ENCODE peak calls at places on chromosomes 1 and 21, in six cellular contexts. A, O, V, N, L and S are unnamed samples. For H3K4me1, the result is how much of the 10 kb centered on the place peaks cover.

GRCh38 chr1:225998560-225999226 is 450 bp downstream of the SDE2 start:
- DNase-seq in A (no peak), O (no peak), V (peak), N (no peak), L (no peak), S (no peak)

GRCh38 chr1:54225378-54225777 is 25.4 kb downstream of the MRPL37 start:
- DNase-seq in A (no peak), O (no peak), V (no peak), N (no peak), L (no peak), S (no peak)

GRCh38 chr1:33173091-33173490 is 8.8 kb downstream of the TRIM62 start:
- DNase-seq in A (no peak), O (no peak), V (no peak), N (no peak), L (no peak), S (no peak)

GRCh38 chr1:216902669-216903388 is 179.6 kb upstream of the ESRRG start:
- DNase-seq in A (no peak), O (no peak), V (peak), N (no peak), L (no peak), S (no peak)

GRCh38 chr1:77220687-77221463 is 1.6 kb upstream of the PIGK start:
- DNase-seq in A (no peak), O (no peak), V (peak), N (no peak), L (no peak), S (no peak)

GRCh38 chr1:231930257-231930947 is 303.8 kb downstream of the DISC1 start:
- DNase-seq in A (no peak), O (no peak), V (no peak), N (no peak), L (no peak), S (no peak)

GRCh38 chr1:68438310-68438709 is 11.4 kb downstream of the RPE65 start:
- DNase-seq in A (no peak), O (no peak), V (no peak), N (no peak), L (no peak), S (no peak)

GRCh38 chr21:38056481-38056880 is 140.2 kb upstream of the KCNJ6 start:
- DNase-seq in A (no peak), O (no peak), V (no peak), N (no peak), L (no peak), S (no peak)

GRCh38 chr1:45260244-45260643 is 53.8 kb upstream of the ZSWIM5 start:
- DNase-seq in A (no peak), O (no peak), V (no peak), N (no peak), L (no peak), S (no peak)

GRCh38 chr1:54376085-54377039 is 29.8 kb downstream of the SSBP3 start:
- DNase-seq in A (peak), O (peak), V (no peak), N (no peak), L (no peak), S (no peak)

GRCh38 chr1:85313888-85314696 is 37.7 kb upstream of the BCL10 start:
- DNase-seq in A (no peak), O (no peak), V (peak), N (no peak), L (no peak), S (no peak)

GRCh38 chr1:24098102-24098501 is 13.8 kb downstream of the MYOM3 start:
- DNase-seq in A (no peak), O (no peak), V (no peak), N (no peak), L (no peak), S (no peak)

GRCh38 chr1:25874209-25874608 is 1.3 kb downstream of the PAQR7 start:
- DNase-seq in A (no peak), O (no peak), V (no peak), N (no peak), L (no peak), S (no peak)

GRCh38 chr1:29878501-29878900 is 642.2 kb downstream of the PTPRU start:
- DNase-seq in A (no peak), O (no peak), V (no peak), N (no peak), L (no peak), S (no peak)

GRCh38 chr1:212749924-212750535 is 41.5 kb downstream of the NSL1 start:
- DNase-seq in A (peak), O (peak), V (peak), N (no peak), L (no peak), S (no peak)

GRCh38 chr1:19468397-19468956 is 16.9 kb downstream of the CAPZB start:
- DNase-seq in A (no peak), O (no peak), V (no peak), N (no peak), L (no peak), S (no peak)

GRCh38 chr1:47219001-47219400 is 13.0 kb downstream of the TAL1 start:
- DNase-seq in A (no peak), O (no peak), V (no peak), N (no peak), L (no peak), S (peak)

GRCh38 chr1:82894635-82895034 is 1093.9 kb downstream of the ADGRL2 start:
- DNase-seq in A (no peak), O (no peak), V (no peak), N (no peak), L (no peak), S (no peak)

GRCh38 chr1:88029142-88029541 is 654.9 kb upstream of the PKN2 start:
- DNase-seq in A (no peak), O (no peak), V (peak), N (no peak), L (no peak), S (no peak)

GRCh38 chr1:221449801-221450470 is 292.0 kb downstream of the DUSP10 start:
- DNase-seq in A (no peak), O (no peak), V (peak), N (no peak), L (no peak), S (no peak)

GRCh38 chr1:56416385-56416972 is 162.9 kb downstream of the PLPP3 start:
- DNase-seq in A (no peak), O (no peak), V (no peak), N (no peak), L (no peak), S (no peak)

GRCh38 chr1:201020040-201020591 is 3.4 kb downstream of the KIF21B start:
- DNase-seq in A (no peak), O (peak), V (no peak), N (no peak), L (no peak), S (no peak)

GRCh38 chr1:228297242-228297641 is 89.4 kb downstream of the OBSCN start:
- DNase-seq in A (no peak), O (no peak), V (no peak), N (no peak), L (no peak), S (no peak)

GRCh38 chr21:38807987-38808386 is 2.3 kb downstream of the ETS2 start:
- DNase-seq in A (no peak), O (no peak), V (peak), N (no peak), L (no peak), S (no peak)

GRCh38 chr1:84069236-84069845 is 70.4 kb upstream of the TTLL7 start:
- DNase-seq in A (peak), O (peak), V (no peak), N (no peak), L (no peak), S (no peak)

GRCh38 chr1:43382027-43382771 is 7.4 kb downstream of the MED8 start:
- DNase-seq in A (no peak), O (no peak), V (no peak), N (no peak), L (no peak), S (no peak)

GRCh38 chr1:33815061-33815460 is 48.8 kb upstream of the HMGB4 start:
- DNase-seq in A (no peak), O (no peak), V (peak), N (no peak), L (no peak), S (no peak)

GRCh38 chr21:25573409-25574206 is 33.7 kb downstream of the MRPL39 start:
- DNase-seq in A (peak), O (peak), V (peak), N (no peak), L (no peak), S (no peak)

GRCh38 chr1:15919316-15919715 is 56.6 kb downstream of the ZBTB17 start:
- DNase-seq in A (no peak), O (no peak), V (peak), N (no peak), L (no peak), S (no peak)

GRCh38 chr1:10401281-10401680 is 2.4 kb downstream of the PGD start:
- DNase-seq in A (no peak), O (no peak), V (peak), N (no peak), L (no peak), S (no peak)

GRCh38 chr1:215474940-215475339 is 92.2 kb upstream of the KCTD3 start:
- DNase-seq in A (no peak), O (no peak), V (no peak), N (no peak), L (no peak), S (no peak)

GRCh38 chr1:205481629-205482071 is 22.8 kb upstream of the CDK18 start:
- DNase-seq in A (no peak), O (no peak), V (no peak), N (no peak), L (no peak), S (no peak)

GRCh38 chr1:182610606-182611194 is 6.5 kb upstream of the RGS16 start:
- DNase-seq in A (no peak), O (no peak), V (no peak), N (no peak), L (no peak), S (no peak)

GRCh38 chr1:18883636-18884418 is 18.5 kb downstream of the ALDH4A1 start:
- DNase-seq in A (peak), O (peak), V (peak), N (peak), L (peak), S (no peak)

GRCh38 chr1:58981392-58981791 is 197.5 kb upstream of the JUN start:
- DNase-seq in A (no peak), O (no peak), V (no peak), N (no peak), L (no peak), S (no peak)

GRCh38 chr1:206672844-206673758 is 11.6 kb upstream of the MAPKAPK2 start:
- DNase-seq in A (no peak), O (peak), V (peak), N (peak), L (no peak), S (no peak)

DNA sequence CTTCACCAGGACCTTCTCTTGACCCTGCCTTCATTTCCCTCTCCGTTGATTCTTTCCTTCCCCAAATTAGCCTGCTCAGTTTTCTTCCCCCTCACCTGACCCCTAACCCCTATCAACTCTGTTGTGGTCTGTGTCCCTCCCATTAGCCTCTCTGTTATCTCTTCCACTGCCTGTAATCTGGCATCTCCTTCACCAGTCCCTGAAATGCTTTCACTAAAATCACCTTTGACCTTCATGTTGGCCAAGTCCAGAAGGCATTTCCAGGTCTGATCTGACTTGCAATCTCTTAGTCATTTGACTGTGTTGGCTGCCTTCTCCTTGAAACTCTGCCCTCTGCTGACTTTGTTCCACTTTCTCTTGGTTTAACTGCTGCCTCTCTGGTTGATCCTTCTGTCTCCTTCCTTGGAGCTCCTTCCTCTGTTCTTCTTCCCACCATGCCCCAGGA is 28.2 kb downstream of the ATP8B2 start:
- DNase-seq in A (peak), O (peak), V (peak), N (peak), L (no peak), S (peak)
- TF ChIP-seq CTCF in A (peak), O (peak), V (peak), N (peak), L (no peak), S (no peak)

GRCh38 chr1:2228157-2228594 is at the start of gene SKI:
- DNase-seq in A (no peak), O (no peak), V (no peak), N (no peak), L (no peak), S (no peak)
- H3K4me1 ChIP-seq in A (under half), O (under half), V (under half), N (under half), L (half or more), S (under half)

DNA sequence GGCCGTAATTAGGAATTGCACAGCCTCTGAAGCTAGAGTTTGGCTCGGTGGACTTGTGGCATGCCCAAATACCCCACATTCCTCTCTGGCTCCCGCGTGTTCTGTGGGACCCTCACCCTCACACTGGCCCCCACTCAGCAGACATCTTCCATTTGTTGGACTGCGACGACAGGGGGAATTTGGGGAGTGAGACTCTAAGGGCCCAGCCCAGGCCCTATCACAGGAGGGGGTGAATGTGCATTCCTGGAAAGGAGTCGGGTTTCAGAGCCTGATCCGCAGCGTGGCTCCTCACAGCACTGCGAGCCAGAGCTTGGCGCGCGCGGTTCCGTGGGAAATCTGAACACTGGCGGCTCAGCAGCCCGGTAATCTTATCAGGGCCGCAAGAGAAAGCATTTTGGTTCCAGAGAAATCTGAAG is 5.2 kb downstream of the RCSD1 start:
- DNase-seq in A (no peak), O (no peak), V (no peak), N (no peak), L (peak), S (no peak)
- H3K4me3 ChIP-seq in A (no peak), O (peak), V (no peak), N (no peak), L (peak), S (no peak)

GRCh38 chr1:236132420-236133046 is 9.8 kb upstream of the GPR137B start:
- DNase-seq in A (no peak), O (no peak), V (no peak), N (no peak), L (no peak), S (no peak)
- TF ChIP-seq CTCF in A (no peak), O (no peak), V (no peak), N (no peak), L (no peak), S (no peak)